ENCODE peak calls at places on chromosome 9, in six cellular contexts. H is pancreas, T is upper lobe of left lung, Z is tibial nerve, A is cardiac muscle cell, P is adrenal gland. B is an unnamed sample.

GRCh38 chr9:4207881-4208615 is 91.8 kb downstream of the GLIS3 start:
- DNase-seq in H (no peak), T (no peak), Z (no peak), A (peak), P (no peak), B (no peak)

GRCh38 chr9:137176302-137177182 is 4.7 kb upstream of the TMEM210 start:
- DNase-seq in H (no peak), T (no peak), Z (no peak), A (peak), P (no peak), B (no peak)

GRCh38 chr9:113516840-113517577 is 53.5 kb downstream of the RGS3 start:
- DNase-seq in H (no peak), T (peak), Z (no peak), A (no peak), P (no peak), B (peak)

GRCh38 chr9:135926402-135927194 is 19.3 kb upstream of the CAMSAP1 start:
- DNase-seq in H (no peak), T (peak), Z (no peak), A (peak), P (peak), B (no peak)

GRCh38 chr9:109110326-109111014 is 9.3 kb downstream of the TMEM245 start:
- DNase-seq in H (no peak), T (no peak), Z (no peak), A (peak), P (no peak), B (no peak)

GRCh38 chr9:28542928-28543327 is 969.6 kb upstream of the C9orf72 start:
- DNase-seq in H (no peak), T (no peak), Z (no peak), A (no peak), P (no peak), B (no peak)

GRCh38 chr9:133634024-133634691 is 2.0 kb upstream of the DBH start:
- DNase-seq in H (no peak), T (no peak), Z (no peak), A (no peak), P (no peak), B (no peak)

GRCh38 chr9:88978034-88978433 is 13.2 kb upstream of the S1PR3 start:
- DNase-seq in H (no peak), T (no peak), Z (no peak), A (no peak), P (no peak), B (no peak)

GRCh38 chr9:123111427-123111826 is 78.0 kb downstream of the GPR21 start:
- DNase-seq in H (peak), T (peak), Z (no peak), A (no peak), P (no peak), B (no peak)

GRCh38 chr9:90899287-90899686 is 97.7 kb downstream of the SYK start:
- DNase-seq in H (no peak), T (no peak), Z (no peak), A (no peak), P (no peak), B (no peak)

GRCh38 chr9:107836300-107836699 is 346.7 kb upstream of the KLF4 start:
- DNase-seq in H (no peak), T (no peak), Z (no peak), A (no peak), P (no peak), B (no peak)

GRCh38 chr9:73118898-73119554 is 32.6 kb upstream of the ANXA1 start:
- DNase-seq in H (no peak), T (no peak), Z (no peak), A (peak), P (no peak), B (no peak)

GRCh38 chr9:16303506-16303905 is 567.0 kb downstream of the BNC2 start:
- DNase-seq in H (no peak), T (no peak), Z (no peak), A (no peak), P (no peak), B (no peak)

GRCh38 chr9:125613156-125613555 is 93.9 kb downstream of the MAPKAP1 start:
- DNase-seq in H (no peak), T (no peak), Z (no peak), A (no peak), P (no peak), B (no peak)

GRCh38 chr9:6186691-6187090 is 28.9 kb upstream of the IL33 start:
- DNase-seq in H (no peak), T (no peak), Z (no peak), A (no peak), P (no peak), B (no peak)

GRCh38 chr9:28779240-28779639 is 1206.0 kb upstream of the C9orf72 start:
- DNase-seq in H (no peak), T (no peak), Z (no peak), A (peak), P (no peak), B (no peak)

DNA sequence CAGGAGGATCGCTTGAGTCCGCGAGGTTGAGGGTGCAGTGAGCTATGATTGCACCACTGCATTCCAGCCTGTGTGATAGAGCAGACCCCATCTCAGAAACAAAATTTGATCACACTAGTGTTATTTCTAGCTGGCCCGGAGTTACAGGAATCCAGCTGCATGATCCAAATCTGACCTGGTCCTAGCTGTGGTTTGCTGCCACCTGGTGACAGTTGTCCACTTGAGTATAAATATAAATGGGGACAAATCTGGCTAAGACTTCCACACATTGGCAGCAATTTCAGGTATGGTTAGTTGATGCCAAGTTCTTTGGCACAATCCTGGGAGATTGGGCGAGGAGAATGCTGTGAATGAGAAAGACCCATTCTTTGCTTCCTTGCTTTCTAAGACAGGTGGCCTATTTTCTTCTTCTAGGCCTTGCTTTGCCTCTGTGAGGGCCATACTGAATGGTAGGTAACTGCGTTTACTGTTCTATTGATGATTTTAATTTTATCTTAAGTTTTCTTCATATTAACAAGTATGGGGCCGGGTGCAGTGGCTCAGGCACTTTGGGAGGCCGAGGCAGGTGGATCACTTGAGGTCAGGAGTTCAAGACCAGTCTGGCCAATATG is 35.4 kb downstream of the UBE2R2 start:
- DNase-seq in H (peak), T (peak), Z (peak), A (peak), P (peak), B (peak)
- TF ChIP-seq CTCF in H (peak), T (peak), Z (peak), A (peak), P (peak), B (peak)

GRCh38 chr9:70408393-70409040 is 5.9 kb downstream of the KLF9 start:
- DNase-seq in H (no peak), T (no peak), Z (no peak), A (peak), P (no peak), B (no peak)

GRCh38 chr9:70409800-70410199 is 4.7 kb downstream of the KLF9 start:
- DNase-seq in H (no peak), T (no peak), Z (no peak), A (no peak), P (no peak), B (no peak)

GRCh38 chr9:70410368-70410767 is 4.1 kb downstream of the KLF9 start:
- DNase-seq in H (no peak), T (no peak), Z (no peak), A (peak), P (no peak), B (no peak)

GRCh38 chr9:70411141-70411929 is 3.1 kb downstream of the KLF9 start:
- DNase-seq in H (peak), T (peak), Z (peak), A (peak), P (peak), B (peak)

GRCh38 chr9:70409280-70409679 is 5.2 kb downstream of the KLF9 start:
- DNase-seq in H (no peak), T (no peak), Z (no peak), A (peak), P (no peak), B (no peak)
- H3K4me3 ChIP-seq in H (no peak), T (peak), Z (peak), A (no peak), P (no peak), B (no peak)

DNA sequence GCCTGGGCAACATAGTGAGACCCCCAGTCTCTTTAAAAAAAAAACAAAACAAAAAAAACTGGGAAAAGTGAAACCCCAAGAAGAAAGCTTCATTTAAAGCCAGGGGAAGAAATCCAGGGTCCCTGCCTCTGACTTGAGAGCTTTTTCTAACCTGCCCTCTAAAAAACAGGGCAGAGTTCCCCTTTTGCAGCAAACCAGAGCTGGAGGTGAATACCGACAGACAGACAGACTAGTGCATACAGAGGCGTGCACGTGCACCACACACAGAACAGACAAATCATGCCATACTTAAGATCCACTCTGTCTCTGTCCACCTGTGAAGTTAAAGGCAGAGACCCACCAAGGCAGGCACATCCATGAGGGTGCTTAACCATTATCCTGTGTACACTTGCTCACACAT is 11.7 kb upstream of the AQP3 start:
- DNase-seq in H (no peak), T (no peak), Z (no peak), A (no peak), P (no peak), B (no peak)
- H3K27ac ChIP-seq in H (no peak), T (peak), Z (no peak), A (no peak), P (no peak), B (peak)

DNA sequence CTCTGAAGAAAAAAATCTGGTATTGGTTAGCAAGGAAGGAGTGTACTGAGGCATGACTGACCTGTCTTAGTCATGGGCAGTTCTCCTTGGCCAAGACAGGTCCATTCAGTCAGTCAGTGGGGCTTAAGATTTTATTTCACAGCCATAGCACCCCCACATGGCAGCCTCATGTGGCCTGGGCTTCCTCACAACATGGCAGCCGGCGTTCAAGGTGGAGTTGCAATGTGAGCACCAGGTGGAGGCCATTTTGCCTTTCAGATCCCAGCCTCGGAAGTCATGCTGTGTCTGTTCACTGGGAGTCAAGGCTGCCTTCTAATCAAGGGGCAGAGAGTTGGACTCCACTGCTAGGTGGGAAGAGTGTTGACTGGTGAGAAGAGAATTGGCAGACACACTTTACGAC is 10.3 kb upstream of the CARD19 start:
- DNase-seq in H (no peak), T (no peak), Z (no peak), A (no peak), P (no peak), B (no peak)
- TF ChIP-seq CTCF in H (no peak), T (no peak), Z (no peak), A (no peak), P (no peak), B (no peak)

GRCh38 chr9:124284237-124284831 is 26.6 kb downstream of the NEK6 start:
- DNase-seq in H (no peak), T (peak), Z (no peak), A (peak), P (no peak), B (no peak)
- H3K4me3 ChIP-seq in H (no peak), T (no peak), Z (no peak), A (no peak), P (no peak), B (no peak)

GRCh38 chr9:98833090-98833956 is 25.9 kb downstream of the GALNT12 start:
- DNase-seq in H (peak), T (peak), Z (no peak), A (peak), P (peak), B (no peak)
- H3K27ac ChIP-seq in H (no peak), T (peak), Z (no peak), A (peak), P (no peak), B (no peak)

GRCh38 chr9:93829271-93830223 is 125.6 kb downstream of the BARX1 start:
- DNase-seq in H (no peak), T (no peak), Z (no peak), A (no peak), P (no peak), B (no peak)
- TF ChIP-seq CTCF in H (no peak), T (no peak), Z (no peak), A (no peak), P (no peak), B (no peak)

GRCh38 chr9:129258124-129258822 is 80.2 kb upstream of the IER5L start:
- DNase-seq in H (peak), T (peak), Z (peak), A (peak), P (peak), B (peak)
- H3K4me3 ChIP-seq in H (no peak), T (peak), Z (peak), A (no peak), P (no peak), B (peak)

B was measured in CD8-positive, alpha-beta T cell.